ENCODE peak calls at places on chromosomes 6 and 20, in four cellular contexts. J, S, P and G are unnamed samples.

GRCh38 chr6:33367009-33367714 is 24.5 kb upstream of the KIFC1 start:
- DNase-seq in J (no peak), S (no peak), P (no peak), G (no peak)

GRCh38 chr6:152824666-152825065 is 74.1 kb downstream of the VIP start:
- DNase-seq in J (no peak), S (no peak), P (no peak), G (no peak)

GRCh38 chr6:161403717-161404116 is 129.9 kb upstream of the AGPAT4 start:
- DNase-seq in J (no peak), S (no peak), P (peak; percentile 9), G (no peak)

GRCh38 chr6:38192011-38192410 is 372.5 kb downstream of the ZFAND3 start:
- DNase-seq in J (no peak), S (no peak), P (no peak), G (no peak)

GRCh38 chr6:88730602-88731001 is 232.8 kb downstream of the RNGTT start:
- DNase-seq in J (no peak), S (peak; percentile 4), P (no peak), G (no peak)

GRCh38 chr6:111899531-111899930 is 26.3 kb upstream of the FYN start:
- DNase-seq in J (no peak), S (no peak), P (no peak), G (no peak)

GRCh38 chr6:24520929-24521546 is 26.3 kb downstream of the ALDH5A1 start:
- DNase-seq in J (no peak), S (peak; percentile 55), P (peak; percentile 60), G (no peak)

GRCh38 chr6:168088161-168089106 is 9.4 kb upstream of the FRMD1 start:
- DNase-seq in J (no peak), S (no peak), P (no peak), G (no peak)

GRCh38 chr20:39289316-39289715 is 327.2 kb downstream of the DHX35 start:
- DNase-seq in J (no peak), S (no peak), P (peak; percentile 3), G (no peak)

GRCh38 chr6:166258854-166259276 is 49.3 kb downstream of the PRR18 start:
- DNase-seq in J (no peak), S (peak; percentile 6), P (no peak), G (no peak)